ENCODE peak calls at places on chromosomes 6 and 20, in eight cellular contexts. S is OCI-M1, E is left ventricle myocardium inferior, F is T-helper 17 cell, K is NCI-H774, Z is SK-N-SH, R is fibroblast of pulmonary artery, P is nephron progenitor cell. C is an unnamed sample.

GRCh38 chr20:19440660-19441527 is 228.5 kb downstream of the SLC24A3 start:
- DNase-seq in S (no peak), E (no peak), F (no peak), K (no peak), Z (no peak), R (no peak), P (no peak), C (no peak)

GRCh38 chr6:56292505-56293181 is 45.3 kb upstream of the COL21A1 start:
- DNase-seq in S (peak), E (no peak), F (no peak), K (peak), Z (peak), R (peak), P (peak), C (no peak)

GRCh38 chr6:147071786-147072185 is 132.4 kb upstream of the STXBP5 start:
- DNase-seq in S (peak), E (no peak), F (no peak), K (no peak), Z (no peak), R (no peak), P (no peak), C (no peak)

GRCh38 chr6:148501178-148501590 is 158.5 kb downstream of the SASH1 start:
- DNase-seq in S (no peak), E (no peak), F (no peak), K (no peak), Z (no peak), R (peak), P (no peak), C (peak)

GRCh38 chr6:20403766-20404640 is 2.3 kb downstream of the E2F3 start:
- DNase-seq in S (peak), E (no peak), F (peak), K (no peak), Z (peak), R (peak), P (no peak), C (peak)

GRCh38 chr6:29641430-29642213 is 8.6 kb upstream of the GABBR1 start:
- DNase-seq in S (peak), E (no peak), F (no peak), K (no peak), Z (no peak), R (no peak), P (no peak), C (no peak)

GRCh38 chr6:127406122-127406521 is 53.1 kb downstream of the KIAA0408 start:
- DNase-seq in S (no peak), E (no peak), F (no peak), K (no peak), Z (no peak), R (no peak), P (no peak), C (no peak)

GRCh38 chr6:130324657-130325056 is 41.2 kb upstream of the TMEM200A start:
- DNase-seq in S (no peak), E (no peak), F (no peak), K (no peak), Z (no peak), R (peak), P (no peak), C (no peak)

GRCh38 chr6:43050981-43051380 is 2.7 kb downstream of the CUL7 start:
- DNase-seq in S (no peak), E (no peak), F (no peak), K (no peak), Z (no peak), R (no peak), P (no peak), C (no peak)

GRCh38 chr6:119189498-119189897 is 111.0 kb upstream of the FAM184A start:
- DNase-seq in S (no peak), E (no peak), F (no peak), K (no peak), Z (no peak), R (no peak), P (no peak), C (no peak)

GRCh38 chr6:84432616-84433015 is 205.2 kb upstream of the CEP162 start:
- DNase-seq in S (no peak), E (no peak), F (no peak), K (no peak), Z (no peak), R (peak), P (no peak), C (no peak)

GRCh38 chr20:63555661-63556381 is 1.9 kb downstream of the FNDC11 start:
- DNase-seq in S (no peak), E (no peak), F (no peak), K (no peak), Z (no peak), R (no peak), P (no peak), C (no peak)

GRCh38 chr6:39341942-39342341 is 19.4 kb upstream of the KCNK16 start:
- DNase-seq in S (no peak), E (no peak), F (no peak), K (no peak), Z (no peak), R (no peak), P (no peak), C (no peak)

GRCh38 chr6:26272171-26272631 is 92.8 kb upstream of the BTN3A2 start:
- DNase-seq in S (peak), E (peak), F (peak), K (peak), Z (no peak), R (no peak), P (peak), C (peak)

GRCh38 chr6:56168601-56169000 is 78.8 kb downstream of the COL21A1 start:
- DNase-seq in S (no peak), E (no peak), F (no peak), K (no peak), Z (no peak), R (no peak), P (no peak), C (no peak)

GRCh38 chr6:139883776-139884175 is 509.3 kb upstream of the CITED2 start:
- DNase-seq in S (no peak), E (no peak), F (no peak), K (no peak), Z (no peak), R (peak), P (no peak), C (no peak)

GRCh38 chr20:46751856-46752255 is 42.4 kb downstream of the SLC2A10 start:
- DNase-seq in S (no peak), E (no peak), F (no peak), K (peak), Z (no peak), R (no peak), P (no peak), C (no peak)

GRCh38 chr6:151215999-151216398 is 23.8 kb upstream of the AKAP12 start:
- DNase-seq in S (no peak), E (no peak), F (no peak), K (no peak), Z (no peak), R (no peak), P (no peak), C (no peak)

GRCh38 chr6:6969761-6970223 is 138.0 kb upstream of the RREB1 start:
- DNase-seq in S (peak), E (no peak), F (no peak), K (no peak), Z (no peak), R (no peak), P (no peak), C (no peak)

GRCh38 chr20:58638467-58639181 is 12.5 kb upstream of the STX16 start:
- DNase-seq in S (no peak), E (no peak), F (no peak), K (no peak), Z (no peak), R (no peak), P (no peak), C (no peak)

GRCh38 chr6:158068893-158069799 is 87.5 kb downstream of the SYNJ2 start:
- DNase-seq in S (no peak), E (no peak), F (no peak), K (no peak), Z (no peak), R (peak), P (no peak), C (no peak)

GRCh38 chr6:149031545-149032317 is 284.9 kb downstream of the UST start:
- DNase-seq in S (no peak), E (no peak), F (peak), K (no peak), Z (peak), R (peak), P (no peak), C (no peak)

GRCh38 chr6:107805504-107805903 is 18.6 kb downstream of the SCML4 start:
- DNase-seq in S (no peak), E (no peak), F (no peak), K (no peak), Z (no peak), R (no peak), P (no peak), C (no peak)

GRCh38 chr20:61349447-61350165 is 97.5 kb downstream of the CDH4 start:
- DNase-seq in S (no peak), E (no peak), F (no peak), K (no peak), Z (no peak), R (no peak), P (no peak), C (no peak)

GRCh38 chr6:1820714-1821113 is 211.0 kb downstream of the FOXC1 start:
- DNase-seq in S (no peak), E (no peak), F (no peak), K (no peak), Z (peak), R (no peak), P (no peak), C (no peak)

GRCh38 chr6:36668601-36669390 is 9.7 kb upstream of the CDKN1A start:
- DNase-seq in S (no peak), E (no peak), F (no peak), K (no peak), Z (no peak), R (no peak), P (no peak), C (no peak)

GRCh38 chr20:46362931-46363872 is 43.2 kb downstream of the ELMO2 start:
- DNase-seq in S (peak), E (no peak), F (no peak), K (no peak), Z (no peak), R (no peak), P (no peak), C (no peak)

GRCh38 chr20:34515484-34516037 is 661 bp upstream of the DYNLRB1 start:
- DNase-seq in S (peak), E (peak), F (peak), K (peak), Z (peak), R (peak), P (peak), C (no peak)

GRCh38 chr20:39468703-39469102 is 506.6 kb downstream of the DHX35 start:
- DNase-seq in S (no peak), E (no peak), F (no peak), K (no peak), Z (no peak), R (no peak), P (no peak), C (no peak)

GRCh38 chr20:35273449-35274171 is 4.3 kb downstream of the MMP24OS start:
- DNase-seq in S (no peak), E (no peak), F (no peak), K (no peak), Z (no peak), R (no peak), P (no peak), C (no peak)

GRCh38 chr6:22071655-22072054 is 225.2 kb downstream of the PRL start:
- DNase-seq in S (no peak), E (peak), F (no peak), K (no peak), Z (peak), R (peak), P (peak), C (no peak)

GRCh38 chr6:31920803-31921202 is 6.7 kb upstream of the C2 start:
- DNase-seq in S (no peak), E (no peak), F (no peak), K (no peak), Z (no peak), R (peak), P (no peak), C (no peak)

GRCh38 chr6:9851541-9852380 is 563.1 kb downstream of the TFAP2A start:
- DNase-seq in S (peak), E (no peak), F (no peak), K (no peak), Z (no peak), R (peak), P (no peak), C (no peak)

GRCh38 chr6:41939848-41940758 is 1.5 kb downstream of the CCND3 start:
- DNase-seq in S (peak), E (peak), F (peak), K (no peak), Z (no peak), R (peak), P (peak), C (no peak)